ENCODE peak calls at places on chromosomes 5 and 9, in eight cellular contexts. A is activated B cell treated with CpG ODN at 0.5 μM for 24 hours, Y is mammary epithelial cell, S is lower leg skin, I is endothelial cell, L is spleen, M is heart right ventricle, R is uterus. H is an unnamed sample.

GRCh38 chr5:117999939-118000549 is 988.3 kb downstream of the DTWD2 start:
- DNase-seq in R (no peak), S (no peak), I (no peak), L (no peak), Y (no peak), M (no peak), A (no peak), H (no peak)

GRCh38 chr5:128591598-128592455 is 53.8 kb upstream of the FBN2 start:
- DNase-seq in R (no peak), S (no peak), L (no peak), Y (no peak), M (no peak), I (no peak), A (no peak), H (no peak)

GRCh38 chr5:78615697-78616096 is 32.9 kb downstream of the LHFPL2 start:
- DNase-seq in I (no peak), S (no peak), Y (peak), L (no peak), M (no peak), R (no peak), A (no peak), H (no peak)

GRCh38 chr5:6761333-6761732 is 48.1 kb downstream of the TENT4A start:
- DNase-seq in R (no peak), S (no peak), A (no peak), I (no peak), M (no peak), Y (no peak), L (no peak), H (no peak)

GRCh38 chr9:36744678-36745077 is 172.0 kb downstream of the MELK start:
- DNase-seq in R (no peak), Y (no peak), M (no peak), I (no peak), S (no peak), A (no peak), L (no peak), H (no peak)

GRCh38 chr9:77251050-77251449 is 73.7 kb downstream of the VPS13A start:
- DNase-seq in S (no peak), R (no peak), L (no peak), I (no peak), A (no peak), M (no peak), Y (no peak), H (no peak)

GRCh38 chr9:108511200-108511756 is 344.5 kb downstream of the ACTL7B start:
- DNase-seq in S (no peak), I (no peak), R (no peak), L (no peak), Y (no peak), M (no peak), A (no peak), H (no peak)

GRCh38 chr5:1193591-1193985 is 7.8 kb upstream of the SLC6A19 start:
- DNase-seq in R (no peak), A (no peak), L (no peak), S (no peak), M (peak), I (no peak), Y (no peak), H (no peak)

GRCh38 chr5:96567188-96567587 is 95.0 kb upstream of the CAST start:
- DNase-seq in Y (peak), I (no peak), L (no peak), A (no peak), M (no peak), S (no peak), R (no peak), H (no peak)

DNA sequence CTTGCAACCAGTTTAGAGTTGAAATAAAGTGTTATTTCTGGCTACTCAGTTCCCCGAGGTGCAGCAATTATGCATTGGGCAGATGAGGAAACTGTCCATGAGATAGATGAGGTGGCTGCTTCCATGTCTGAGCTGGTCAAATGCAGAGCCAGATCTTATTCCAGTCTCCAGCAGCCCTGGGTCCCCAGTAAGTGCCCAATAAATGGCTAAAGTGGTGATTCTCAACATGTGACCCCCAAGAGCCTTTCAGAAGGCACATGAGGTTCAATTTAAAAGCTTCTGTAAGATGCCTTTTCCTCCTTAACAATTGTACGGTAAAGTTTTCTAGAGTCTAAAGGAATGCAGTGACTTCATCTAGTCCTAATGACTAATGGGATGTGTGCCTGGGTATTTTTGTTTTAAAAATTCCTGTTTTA is 17.5 kb downstream of the ATOX1 start:
- DNase-seq in S (no peak), L (no peak), A (no peak), R (no peak), Y (peak), I (no peak), M (no peak), H (no peak)
- TF ChIP-seq CTCF in S (no peak), L (peak), A (no peak), R (peak), Y (no peak), I (peak), M (no peak), H (no peak)

GRCh38 chr5:4294878-4295277 is 699.2 kb downstream of the IRX1 start:
- DNase-seq in Y (no peak), A (no peak), L (no peak), S (no peak), M (no peak), I (no peak), R (no peak), H (no peak)

GRCh38 chr5:4295663-4296339 is 700.2 kb downstream of the IRX1 start:
- DNase-seq in L (no peak), S (no peak), A (no peak), R (no peak), Y (peak), M (no peak), I (peak), H (no peak)
- TF ChIP-seq CTCF in L (peak), S (no peak), A (no peak), R (no peak), Y (peak), M (peak), I (peak), H (no peak)

GRCh38 chr5:3729631-3730030 is 134.0 kb downstream of the IRX1 start:
- DNase-seq in R (no peak), I (no peak), Y (no peak), L (no peak), S (no peak), A (no peak), M (no peak), H (no peak)
- TF ChIP-seq CTCF in R (no peak), I (no peak), Y (no peak), L (no peak), S (no peak), A (no peak), M (no peak), H (no peak)

GRCh38 chr9:87682085-87682484 is 43.8 kb upstream of the CTSL start:
- DNase-seq in R (no peak), A (no peak), I (no peak), S (peak), Y (no peak), M (no peak), L (no peak), H (no peak)

GRCh38 chr9:87684627-87685204 is 41.2 kb upstream of the CTSL start:
- DNase-seq in Y (peak), S (peak), M (no peak), A (no peak), I (peak), R (peak), L (no peak), H (no peak)

GRCh38 chr9:87685431-87685830 is 40.5 kb upstream of the CTSL start:
- DNase-seq in M (no peak), S (peak), L (no peak), A (no peak), I (no peak), R (no peak), Y (no peak), H (no peak)

GRCh38 chr9:87682618-87683017 is 43.3 kb upstream of the CTSL start:
- DNase-seq in R (no peak), I (no peak), A (no peak), S (peak), M (no peak), L (no peak), Y (no peak), H (no peak)

DNA sequence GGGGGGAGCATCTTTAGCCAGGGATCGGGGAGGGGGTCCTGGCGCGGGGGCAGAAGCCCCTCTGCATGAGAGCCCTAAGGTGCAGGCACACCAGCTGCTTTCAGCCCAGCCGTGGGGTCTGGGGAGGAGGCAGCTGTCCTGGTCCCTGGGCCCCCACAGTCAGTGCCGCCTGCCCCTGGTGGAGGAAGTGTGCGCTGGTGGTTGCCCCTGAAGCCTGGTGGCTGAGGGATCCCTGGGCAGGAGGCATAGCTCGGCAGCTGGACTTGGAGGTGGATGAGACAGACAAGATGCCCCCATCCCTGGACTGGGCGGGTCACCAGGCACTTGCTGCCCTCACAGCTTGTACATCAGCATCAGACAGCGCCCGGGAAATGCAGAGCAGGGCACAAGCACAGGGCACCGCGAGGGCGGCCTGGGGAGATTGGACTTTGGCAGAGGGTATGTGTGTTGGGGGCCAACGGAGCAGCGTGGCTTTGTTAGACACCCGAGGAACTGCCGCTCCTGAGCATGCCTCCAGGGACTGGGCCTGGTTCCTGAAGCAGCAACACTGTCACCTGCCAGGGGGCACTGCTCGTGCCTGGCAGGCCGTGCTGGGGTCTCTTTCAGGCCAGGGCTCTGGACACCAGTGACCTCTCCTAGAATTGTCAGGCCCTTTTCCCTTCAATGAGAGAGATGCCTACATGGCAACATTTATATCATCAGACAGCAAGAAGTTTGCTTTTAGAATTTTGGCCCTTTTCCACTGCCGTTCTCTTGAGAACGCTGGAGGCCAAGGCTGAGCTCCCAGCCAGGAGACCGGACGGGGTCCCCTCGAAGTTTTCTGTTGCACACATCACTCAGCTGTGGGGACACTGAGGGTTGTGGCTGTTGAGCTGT is 41.9 kb upstream of the CTSL start:
- DNase-seq in R (no peak), Y (no peak), S (peak), I (no peak), M (no peak), L (no peak), A (no peak), H (no peak)
- TF ChIP-seq CTCF in R (no peak), Y (no peak), S (no peak), I (no peak), M (no peak), L (no peak), A (no peak), H (no peak)

DNA sequence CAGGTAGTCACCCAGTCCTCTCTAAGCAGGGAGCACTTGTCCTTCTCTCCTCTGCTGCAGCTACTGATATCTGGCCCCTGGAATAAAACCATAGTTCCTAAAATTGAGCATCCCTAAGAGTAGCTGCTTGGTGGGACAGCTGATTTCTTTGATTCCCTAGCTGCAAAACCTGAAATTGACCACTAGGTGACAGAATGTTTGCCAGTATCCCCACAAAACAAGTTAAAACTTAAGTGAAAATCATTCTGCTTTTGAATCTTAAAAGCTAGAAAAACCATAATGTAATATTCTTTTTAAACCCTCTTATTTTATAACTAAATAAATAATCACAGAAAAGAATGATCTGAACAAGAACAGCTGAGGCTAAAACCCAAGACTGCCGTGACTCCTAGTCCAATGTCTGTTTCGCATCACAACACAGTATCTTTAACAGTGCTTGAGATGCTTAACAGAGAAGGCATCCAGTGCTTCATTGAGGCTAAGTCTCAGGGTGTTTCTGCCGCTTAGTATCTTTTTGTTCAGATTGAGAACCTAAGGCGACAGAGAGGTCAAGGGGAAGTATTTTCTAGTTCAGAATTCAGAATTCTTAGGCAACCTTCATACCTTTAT is 24.4 kb upstream of the TAL2 start:
- DNase-seq in Y (no peak), L (no peak), I (no peak), S (no peak), A (no peak), M (no peak), R (no peak), H (no peak)
- TF ChIP-seq CTCF in Y (peak), L (no peak), I (peak), S (no peak), A (no peak), M (no peak), R (no peak), H (peak)

GRCh38 chr5:166102947-166103346 is 2188.5 kb upstream of the WWC1 start:
- DNase-seq in Y (no peak), A (no peak), R (no peak), M (no peak), S (no peak), I (no peak), L (no peak), H (no peak)
- TF ChIP-seq CTCF in Y (no peak), A (no peak), R (no peak), M (no peak), S (no peak), I (no peak), L (no peak), H (no peak)

DNA sequence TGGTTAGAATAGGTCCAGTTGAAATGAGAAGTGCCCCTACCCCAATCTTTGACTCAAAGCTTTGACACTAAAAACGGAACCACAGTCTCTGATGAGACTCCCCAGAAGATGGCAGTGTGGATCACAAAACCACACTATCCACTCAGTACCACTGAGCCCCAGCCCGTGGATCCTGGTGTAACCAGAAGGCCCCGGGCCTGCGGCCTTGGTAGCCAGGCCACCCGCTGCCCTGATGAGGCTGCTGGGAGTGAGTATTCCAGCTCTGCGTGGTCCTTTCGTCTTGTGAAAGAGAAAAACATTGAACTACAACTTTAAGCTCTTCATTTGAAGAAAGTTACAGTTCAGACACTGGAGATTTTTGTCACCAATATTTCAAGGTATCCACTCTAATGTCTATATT is 42.2 kb upstream of the FBP1 start:
- DNase-seq in M (peak), S (peak), R (peak), I (peak), Y (peak), A (peak), L (peak), H (no peak)
- TF ChIP-seq CTCF in M (peak), S (no peak), R (peak), I (peak), Y (peak), A (no peak), L (peak), H (peak)

GRCh38 chr5:17216974-17217325 is 481 bp upstream of the BASP1 start:
- DNase-seq in Y (no peak), M (no peak), R (peak), A (no peak), S (peak), L (peak), I (peak), H (no peak)

GRCh38 chr5:17216176-17216973 is 1.1 kb upstream of the BASP1 start:
- DNase-seq in A (peak), M (peak), L (peak), I (peak), R (peak), Y (peak), S (peak), H (peak)

GRCh38 chr5:17212210-17212609 is 5.2 kb upstream of the BASP1 start:
- DNase-seq in R (no peak), A (no peak), M (no peak), S (no peak), I (no peak), L (no peak), Y (no peak), H (no peak)

GRCh38 chr5:17212996-17213395 is 4.4 kb upstream of the BASP1 start:
- DNase-seq in M (no peak), A (no peak), R (no peak), I (no peak), Y (no peak), S (no peak), L (no peak), H (no peak)

GRCh38 chr5:17213938-17214337 is 3.5 kb upstream of the BASP1 start:
- DNase-seq in L (no peak), S (no peak), M (no peak), R (no peak), Y (no peak), A (no peak), I (no peak), H (no peak)
- TF ChIP-seq CTCF in L (no peak), S (no peak), M (no peak), R (no peak), Y (no peak), A (no peak), I (no peak), H (no peak)